ENCODE peak calls at places on chromosome X, in five cellular contexts. B is naive thymus-derived CD4-positive, alpha-beta T cell; W is effector memory CD8-positive, alpha-beta T cell; C is left ventricle myocardium superior; M is activated naive CD8-positive, alpha-beta T cell treated with anti-CD3 and anti-CD28 coated beads, Interleukin-2, amount 10 ng/mL, durations not matched to agents 7 days and 5 days. I is an unnamed sample.
A peak's percentile ranks its signal among the peaks of the same experiment; 100 is the strongest.

GRCh38 chrX:132810964-132811712 is 147.3 kb downstream of the HS6ST2 start:
- ATAC-seq in C (no peak), M (no peak), B (no peak), W (no peak), I (no peak)

GRCh38 chrX:54711735-54712134 is 86.3 kb downstream of the ITIH6 start:
- ATAC-seq in B (no peak), M (no peak), W (no peak), C (no peak), I (no peak)

GRCh38 chrX:154776753-154777152 is 14.1 kb downstream of the DKC1 start:
- ATAC-seq in C (no peak), W (no peak), M (no peak), B (no peak), I (no peak)

GRCh38 chrX:2351999-2352995 is 148.5 kb downstream of the DHRSX start:
- ATAC-seq in W (no peak), B (no peak), M (no peak), C (peak; percentile 76), I (peak; percentile 89)

GRCh38 chrX:78315745-78316144 is 11.7 kb downstream of the CYSLTR1 start:
- ATAC-seq in M (no peak), C (no peak), B (no peak), W (no peak), I (no peak)

GRCh38 chrX:8579602-8580001 is 115.0 kb downstream of the VCX3B start:
- ATAC-seq in W (no peak), C (no peak), B (no peak), M (no peak), I (no peak)

GRCh38 chrX:105191878-105192277 is 28.6 kb downstream of the TEX13A start:
- ATAC-seq in C (no peak), B (no peak), W (no peak), M (no peak), I (peak; percentile 94)

GRCh38 chrX:1500701-1501624 is 36.0 kb downstream of the P2RY8 start:
- ATAC-seq in C (peak; percentile 55), W (peak; percentile 78), B (peak; percentile 23), M (peak; percentile 80), I (no peak)

GRCh38 chrX:12701625-12702024 is 89.6 kb upstream of the PRPS2 start:
- ATAC-seq in C (peak; percentile 66), W (no peak), M (no peak), B (no peak), I (peak; percentile 99)

GRCh38 chrX:153423652-153424051 is 12.4 kb downstream of the ZFP92 start:
- ATAC-seq in C (peak; percentile 51), W (no peak), M (no peak), B (no peak), I (no peak)

GRCh38 chrX:55813150-55813549 is 95.6 kb downstream of the RRAGB start:
- ATAC-seq in B (no peak), M (no peak), W (no peak), C (no peak), I (no peak)

GRCh38 chrX:55342533-55343501 is 78.1 kb upstream of the PAGE3 start:
- ATAC-seq in M (peak; percentile 61), C (no peak), W (peak; percentile 53), B (peak; percentile 80), I (peak; percentile 83)

GRCh38 chrX:43612400-43612799 is 43.7 kb upstream of the MAOA start:
- ATAC-seq in M (no peak), W (no peak), B (no peak), C (no peak), I (no peak)

GRCh38 chrX:74133156-74133796 is 170.7 kb upstream of the ZCCHC13 start:
- ATAC-seq in M (no peak), B (peak; percentile 50), C (peak; percentile 76), W (no peak), I (peak; percentile 97)